ENCODE peak calls at places on chromosomes 5 and 9, in six cellular contexts. E is SK-N-SH, X is PC-3, W is HCT116, B is MM.1S, F is Karpas-422. O is an unnamed sample. For H3K9me2 and H4K20me1, the result is how much of the 10 kb centered on the place peaks cover.

GRCh38 chr5:67192719-67193464 is 3.7 kb downstream of the CD180 start:
- DNase-seq in E (no peak), W (no peak), F (peak), B (no peak), X (no peak), O (no peak)

GRCh38 chr5:100542086-100542485 is 6.9 kb downstream of the FAM174A start:
- DNase-seq in F (no peak), E (no peak), W (no peak), X (no peak), B (no peak), O (peak)

GRCh38 chr5:38616061-38616460 is 59.6 kb upstream of the LIFR start:
- DNase-seq in W (no peak), B (no peak), F (no peak), E (no peak), X (no peak), O (peak)

GRCh38 chr9:116661037-116661954 is 25.8 kb upstream of the TRIM32 start:
- DNase-seq in W (peak), X (peak), E (peak), B (peak), F (peak), O (peak)

GRCh38 chr9:112884721-112885120 is 6.0 kb downstream of the SLC46A2 start:
- DNase-seq in F (no peak), X (peak), E (no peak), W (no peak), B (no peak), O (no peak)

GRCh38 chr5:55223988-55224240 is 3.2 kb downstream of the MCIDAS start:
- DNase-seq in B (no peak), E (no peak), W (no peak), X (no peak), F (no peak), O (no peak)

GRCh38 chr9:130931508-130932150 is 7.4 kb downstream of the FIBCD1 start:
- DNase-seq in X (no peak), W (no peak), B (no peak), F (no peak), E (no peak), O (peak)

GRCh38 chr9:33942471-33943083 is 106.1 kb downstream of the UBAP2 start:
- DNase-seq in B (no peak), X (peak), F (no peak), E (no peak), W (no peak), O (peak)

GRCh38 chr5:178121450-178122276 is 8.3 kb downstream of the N4BP3 start:
- DNase-seq in W (no peak), X (no peak), B (peak), E (peak), F (peak), O (peak)

GRCh38 chr5:146541956-146542849 is 26.2 kb upstream of the GPR151 start:
- DNase-seq in W (peak), X (peak), E (peak), F (peak), B (peak), O (peak)

GRCh38 chr5:160399402-160400353 is at the start of gene FAM200C:
- DNase-seq in F (peak), B (peak), W (peak), X (peak), E (peak), O (peak)

GRCh38 chr5:72463499-72464052 is 43.6 kb downstream of the ZNF366 start:
- DNase-seq in W (no peak), E (no peak), B (no peak), F (no peak), X (no peak), O (no peak)

GRCh38 chr5:138911441-138911840 is 36.3 kb upstream of the LRRTM2 start:
- DNase-seq in W (no peak), B (no peak), E (no peak), X (no peak), F (no peak), O (peak)

DNA sequence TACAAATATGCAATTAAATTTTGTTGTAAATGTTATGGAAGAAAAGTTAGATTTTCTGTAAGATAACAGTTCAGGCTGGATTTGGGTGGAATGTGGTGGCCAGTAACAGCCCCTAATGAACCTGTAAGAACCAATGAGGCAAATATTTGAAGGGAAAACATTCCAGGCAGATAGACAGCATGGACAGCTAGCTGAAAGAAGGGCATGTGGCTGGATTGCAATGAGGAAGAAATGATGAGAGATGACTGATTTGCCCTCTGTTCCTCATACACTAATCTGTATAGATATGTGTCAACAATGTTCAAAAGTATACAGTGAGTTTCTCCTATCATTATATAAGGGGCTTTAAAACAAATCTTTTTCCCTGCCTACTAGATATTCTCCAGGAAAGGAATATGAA is 58.8 kb downstream of the MAN2A1 start:
- DNase-seq in F (no peak), B (no peak), X (no peak), W (no peak), E (no peak), O (peak)
- H3K9me2 ChIP-seq in F (under half), B (under half), X (under half), W (under half), E (under half), O (under half)

DNA sequence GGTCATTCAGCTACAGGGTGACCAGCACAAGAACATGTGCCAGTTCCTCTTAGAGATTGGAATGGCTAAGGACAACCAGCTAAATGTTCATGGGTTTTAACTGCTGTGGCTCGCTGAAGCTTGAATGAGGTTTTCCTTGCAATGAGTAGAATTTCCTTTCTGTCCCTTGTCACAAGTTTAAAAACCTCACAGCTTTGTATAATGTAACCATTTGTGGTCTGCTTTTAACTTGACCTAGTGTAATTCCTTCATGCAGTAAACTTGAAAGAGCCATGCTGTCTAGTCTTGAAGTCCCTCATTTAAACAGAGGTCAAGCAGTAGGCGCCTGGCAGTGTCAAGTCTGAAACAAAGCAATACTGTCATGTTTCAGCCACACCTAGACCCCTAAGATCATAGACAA is 181.3 kb upstream of the DMRT1 start:
- DNase-seq in W (no peak), F (no peak), X (no peak), B (no peak), E (no peak), O (no peak)
- H3K9ac ChIP-seq in W (no peak), F (no peak), X (no peak), B (no peak), E (no peak), O (no peak)

GRCh38 chr9:121192518-121192917 is 9.2 kb downstream of the RAB14 start:
- DNase-seq in X (no peak), W (no peak), B (no peak), E (no peak), F (peak), O (peak)

GRCh38 chr9:121197135-121197534 is 4.5 kb downstream of the RAB14 start:
- DNase-seq in F (peak), E (no peak), W (no peak), B (no peak), X (no peak), O (peak)

GRCh38 chr9:121196389-121196788 is 5.3 kb downstream of the RAB14 start:
- DNase-seq in B (no peak), F (peak), W (no peak), X (no peak), E (peak), O (no peak)

GRCh38 chr9:121192959-121193645 is 8.6 kb downstream of the RAB14 start:
- DNase-seq in F (peak), W (no peak), E (no peak), B (no peak), X (no peak), O (peak)

GRCh38 chr9:121194730-121195129 is 6.9 kb downstream of the RAB14 start:
- DNase-seq in B (no peak), W (no peak), X (no peak), E (no peak), F (peak), O (no peak)
- H4K20me1 ChIP-seq in B (half or more), W (half or more), X (half or more), E (half or more), F (half or more), O (half or more)

DNA sequence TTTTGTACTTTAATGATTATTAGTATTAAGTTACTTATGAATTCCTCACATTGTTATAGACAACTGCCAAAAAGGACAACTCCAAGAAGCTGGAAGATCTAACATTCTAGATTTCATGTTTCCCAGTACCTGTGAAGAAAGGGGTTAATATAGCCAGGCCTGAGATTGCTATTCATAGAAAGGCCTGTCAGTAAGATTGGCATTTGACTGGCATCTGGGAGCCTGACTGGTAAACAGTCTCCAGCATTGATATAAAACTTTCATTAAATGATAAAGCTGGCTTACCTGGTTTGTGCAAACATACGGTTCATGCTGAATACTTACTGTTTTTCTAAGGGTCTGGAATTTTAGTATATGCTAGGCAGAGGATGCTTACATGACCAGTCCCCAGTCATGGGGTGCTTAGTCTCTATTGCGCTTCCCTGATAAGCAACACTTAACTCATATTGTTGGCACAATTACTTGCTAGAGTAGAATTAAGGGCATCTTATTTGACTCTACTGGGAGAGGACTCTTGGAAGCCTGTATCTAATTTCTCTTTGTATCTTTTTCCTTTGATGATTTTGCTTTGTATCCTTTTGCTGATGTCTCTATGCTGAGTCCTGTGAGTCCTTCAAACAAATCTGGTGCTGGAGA is 340.4 kb upstream of the SEMA6A start:
- DNase-seq in E (no peak), W (no peak), B (no peak), X (no peak), F (no peak), O (no peak)
- H3K9me2 ChIP-seq in E (under half), W (under half), B (under half), X (under half), F (under half), O (under half)

DNA sequence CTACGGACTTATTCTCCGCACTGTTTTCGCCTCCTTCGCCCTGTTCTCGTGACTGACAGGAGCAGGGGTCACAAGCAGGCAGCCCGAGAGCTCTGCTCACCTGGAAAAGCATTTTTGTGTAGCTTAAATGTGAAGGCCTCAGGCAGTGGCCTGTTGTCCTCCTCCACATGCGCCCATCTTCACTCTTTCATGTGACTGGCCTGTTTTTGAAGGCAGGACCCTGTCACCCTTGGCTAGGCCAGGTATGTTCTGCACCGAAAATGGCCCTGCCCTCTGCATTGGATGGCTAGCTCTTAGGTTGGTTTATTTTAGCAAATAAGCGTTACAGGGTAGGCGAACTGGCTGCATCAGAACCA is 622 bp upstream of the CPLANE1 start:
- DNase-seq in X (no peak), F (no peak), B (no peak), W (no peak), E (no peak), O (no peak)
- H3K9ac ChIP-seq in X (peak), F (no peak), B (no peak), W (peak), E (peak), O (peak)

O was measured in GM23248.